ENCODE peak calls at places on chromosomes 16 and 17, in eight cellular contexts. R is ovary, N is prostate gland, B is IMR-90, L is right lobe of liver, S is stomach, A is uterus, M is GM12878. X is an unnamed sample. For H3K4me1, the result is how much of the 10 kb centered on the place peaks cover.

GRCh38 chr17:78883090-78883532 is 19.9 kb downstream of the CEP295NL start:
- DNase-seq in A (peak), N (no peak), R (peak), M (no peak), B (peak), S (peak), L (peak), X (peak)

GRCh38 chr16:9138731-9139501 is 47.5 kb downstream of the HAPSTR1 start:
- DNase-seq in B (peak), N (peak), L (peak), M (no peak), S (peak), A (peak), R (peak), X (peak)

GRCh38 chr16:12675852-12676251 is 127.8 kb downstream of the CPPED1 start:
- DNase-seq in B (peak), L (no peak), R (no peak), M (no peak), S (no peak), N (no peak), A (no peak), X (no peak)

GRCh38 chr16:20833081-20833480 is 26.8 kb downstream of the REXO5 start:
- DNase-seq in R (no peak), L (no peak), N (no peak), B (no peak), M (no peak), A (no peak), S (no peak), X (no peak)

GRCh38 chr16:86110726-86111125 is 211.8 kb downstream of the IRF8 start:
- DNase-seq in S (no peak), L (no peak), A (no peak), B (no peak), M (no peak), N (no peak), R (no peak), X (no peak)

GRCh38 chr16:11386054-11386680 is 40.9 kb downstream of the RMI2 start:
- DNase-seq in L (no peak), M (no peak), A (no peak), S (no peak), N (no peak), R (no peak), B (no peak), X (no peak)

GRCh38 chr16:86525696-86526095 is 15.4 kb downstream of the FOXF1 start:
- DNase-seq in L (no peak), B (no peak), A (no peak), R (peak), M (no peak), S (no peak), N (no peak), X (no peak)

GRCh38 chr17:562174-562573 is 152.5 kb downstream of the VPS53 start:
- DNase-seq in L (no peak), B (no peak), N (no peak), A (no peak), S (no peak), R (no peak), M (no peak), X (no peak)

GRCh38 chr16:56732366-56732765 is 2.4 kb downstream of the NUP93 start:
- DNase-seq in S (no peak), M (peak), N (no peak), B (no peak), R (no peak), A (no peak), L (no peak), X (no peak)

GRCh38 chr17:78986048-78986648 is 6.4 kb upstream of the LGALS3BP start:
- DNase-seq in A (no peak), S (peak), R (no peak), M (no peak), B (peak), N (no peak), L (no peak), X (peak)

GRCh38 chr16:26816266-26816665 is 250.5 kb upstream of the C16orf82 start:
- DNase-seq in S (no peak), R (no peak), L (no peak), B (no peak), A (no peak), M (no peak), N (no peak), X (no peak)

GRCh38 chr17:49730078-49730786 is 22.5 kb upstream of the SLC35B1 start:
- DNase-seq in S (peak), N (no peak), M (no peak), B (peak), A (peak), L (peak), R (peak), X (peak)

GRCh38 chr17:5919104-5919503 is 151.1 kb upstream of the WSCD1 start:
- DNase-seq in B (no peak), N (no peak), R (no peak), S (no peak), L (no peak), A (no peak), M (no peak), X (no peak)

GRCh38 chr16:85403693-85404092 is 209.4 kb upstream of the GSE1 start:
- DNase-seq in L (peak), M (no peak), R (peak), S (no peak), A (no peak), N (no peak), B (no peak), X (no peak)

GRCh38 chr16:56101480-56101879 is 89.8 kb upstream of the GNAO1 start:
- DNase-seq in S (no peak), R (no peak), L (no peak), N (no peak), B (no peak), M (no peak), A (no peak), X (no peak)

GRCh38 chr16:88274847-88275246 is 107.9 kb upstream of the ZNF469 start:
- DNase-seq in A (peak), R (peak), S (no peak), M (no peak), L (no peak), N (no peak), B (peak), X (no peak)

GRCh38 chr17:27778193-27778592 is 22.1 kb downstream of the NOS2 start:
- DNase-seq in B (peak), M (no peak), S (no peak), N (no peak), L (no peak), A (no peak), R (no peak), X (no peak)

GRCh38 chr16:55046513-55046912 is 115.8 kb downstream of the IRX5 start:
- DNase-seq in B (no peak), L (no peak), R (no peak), M (no peak), S (no peak), N (no peak), A (no peak), X (no peak)

GRCh38 chr17:74212913-74213791 is at the start of gene TTYH2:
- DNase-seq in R (peak), A (peak), M (no peak), S (peak), L (peak), N (peak), B (peak), X (peak)

GRCh38 chr16:19005561-19006445 is 22.1 kb downstream of the TMC7 start:
- DNase-seq in L (no peak), B (peak), A (no peak), M (no peak), R (no peak), N (no peak), S (peak), X (no peak)

GRCh38 chr16:3008749-3009088 is 4.0 kb upstream of the CLDN9 start:
- DNase-seq in A (no peak), M (no peak), B (no peak), S (no peak), R (no peak), L (no peak), N (no peak), X (no peak)

GRCh38 chr17:81075307-81075706 is 40.4 kb downstream of the BAIAP2 start:
- DNase-seq in L (no peak), N (no peak), B (no peak), S (no peak), M (no peak), A (no peak), R (no peak), X (no peak)

GRCh38 chr17:19368119-19368660 is 5.7 kb upstream of the B9D1 start:
- DNase-seq in M (no peak), B (peak), R (no peak), A (no peak), L (no peak), S (no peak), N (no peak), X (no peak)

GRCh38 chr17:77320046-77320445 is 179.3 kb downstream of the SEC14L1 start:
- DNase-seq in N (no peak), A (peak), L (peak), R (peak), M (no peak), B (peak), S (no peak), X (no peak)

GRCh38 chr16:68478526-68479249 is 30.4 kb upstream of the SMPD3 start:
- DNase-seq in S (no peak), A (no peak), L (peak), N (no peak), R (no peak), M (no peak), B (no peak), X (no peak)

GRCh38 chr16:75789237-75789636 is 62.9 kb upstream of the CPHXL start:
- DNase-seq in B (peak), A (no peak), L (no peak), S (no peak), M (no peak), N (peak), R (no peak), X (no peak)

GRCh38 chr17:81039854-81040758 is 5.2 kb downstream of the BAIAP2 start:
- DNase-seq in R (peak), B (peak), S (no peak), M (no peak), N (no peak), L (no peak), A (peak), X (no peak)

GRCh38 chr16:52405441-52405840 is 141.5 kb downstream of the TOX3 start:
- DNase-seq in A (no peak), L (no peak), S (no peak), B (no peak), N (no peak), M (no peak), R (no peak), X (no peak)

GRCh38 chr16:4408323-4408690 is 8.1 kb downstream of the CORO7 start:
- DNase-seq in A (no peak), L (no peak), N (no peak), B (no peak), S (no peak), M (no peak), R (no peak), X (no peak)

GRCh38 chr16:14249291-14250032 is 178.3 kb downstream of the MRTFB start:
- DNase-seq in A (peak), R (peak), S (peak), N (no peak), L (no peak), B (peak), M (peak), X (peak)

GRCh38 chr17:64095144-64095882 is 34.6 kb downstream of the ERN1 start:
- DNase-seq in M (no peak), R (no peak), A (no peak), B (no peak), L (no peak), S (peak), N (no peak), X (no peak)

GRCh38 chr16:51950118-51950517 is 596.8 kb downstream of the TOX3 start:
- DNase-seq in N (no peak), B (no peak), A (no peak), R (no peak), S (no peak), M (no peak), L (no peak), X (no peak)

GRCh38 chr17:28842282-28843012 is at the start of gene FAM222B:
- DNase-seq in L (peak), S (peak), N (peak), R (peak), A (peak), B (peak), M (peak), X (peak)

GRCh38 chr16:70553175-70553574 is 29.6 kb downstream of the SF3B3 start:
- DNase-seq in N (no peak), M (no peak), A (no peak), B (peak), R (no peak), S (no peak), L (no peak), X (no peak)

GRCh38 chr17:29136998-29137730 is 43.0 kb downstream of the MYO18A start:
- DNase-seq in A (no peak), L (no peak), S (no peak), M (no peak), N (no peak), R (no peak), B (peak), X (no peak)

GRCh38 chr17:4583796-4584124 is 569 bp upstream of the SMTNL2 start:
- DNase-seq in L (no peak), M (no peak), S (no peak), A (no peak), B (no peak), R (no peak), N (no peak), X (no peak)

GRCh38 chr16:2610781-2611498 is 71.4 kb upstream of the KCTD5 start:
- DNase-seq in N (no peak), L (no peak), M (no peak), S (no peak), A (no peak), B (no peak), R (peak), X (no peak)

GRCh38 chr17:63474174-63474913 is 2.5 kb upstream of the ACE start:
- DNase-seq in M (no peak), B (no peak), S (peak), L (no peak), N (peak), R (peak), A (no peak), X (peak)

GRCh38 chr16:81712681-81713080 is 66.4 kb upstream of the PLCG2 start:
- DNase-seq in S (no peak), B (no peak), L (no peak), M (no peak), N (no peak), A (no peak), R (no peak), X (no peak)

GRCh38 chr16:83715217-83715920 is 92.4 kb upstream of the HSBP1 start:
- DNase-seq in N (peak), A (no peak), S (peak), B (no peak), L (no peak), M (no peak), R (no peak), X (no peak)

GRCh38 chr17:58315750-58316149 is 12.8 kb downstream of the TSPOAP1 start:
- DNase-seq in M (no peak), R (no peak), A (no peak), N (no peak), L (no peak), S (peak), B (no peak), X (no peak)
- TF ChIP-seq POLR2A in M (no peak), R (no peak), A (no peak), N (no peak), L (no peak), S (no peak), B (no peak), X (no peak)

GRCh38 chr17:41814195-41814594 is 1.4 kb downstream of the FKBP10 start:
- DNase-seq in A (no peak), S (no peak), L (no peak), N (no peak), B (peak), M (no peak), R (no peak), X (no peak)
- H3K4me3 ChIP-seq in A (no peak), S (no peak), L (no peak), N (no peak), B (peak), M (no peak), R (no peak), X (no peak)

GRCh38 chr17:17116406-17116805 is 74.1 kb downstream of the MPRIP start:
- DNase-seq in M (no peak), A (no peak), N (no peak), L (no peak), B (no peak), R (no peak), S (no peak), X (no peak)

GRCh38 chr17:17119533-17119932 is 77.3 kb downstream of the MPRIP start:
- DNase-seq in A (no peak), L (no peak), S (peak), N (no peak), B (peak), R (no peak), M (peak), X (peak)

GRCh38 chr17:17118399-17118798 is 76.1 kb downstream of the MPRIP start:
- DNase-seq in M (no peak), R (no peak), N (no peak), L (no peak), B (no peak), S (no peak), A (no peak), X (no peak)

GRCh38 chr17:17119106-17119505 is 76.8 kb downstream of the MPRIP start:
- DNase-seq in M (no peak), L (peak), S (peak), R (no peak), N (no peak), B (no peak), A (no peak), X (peak)

DNA sequence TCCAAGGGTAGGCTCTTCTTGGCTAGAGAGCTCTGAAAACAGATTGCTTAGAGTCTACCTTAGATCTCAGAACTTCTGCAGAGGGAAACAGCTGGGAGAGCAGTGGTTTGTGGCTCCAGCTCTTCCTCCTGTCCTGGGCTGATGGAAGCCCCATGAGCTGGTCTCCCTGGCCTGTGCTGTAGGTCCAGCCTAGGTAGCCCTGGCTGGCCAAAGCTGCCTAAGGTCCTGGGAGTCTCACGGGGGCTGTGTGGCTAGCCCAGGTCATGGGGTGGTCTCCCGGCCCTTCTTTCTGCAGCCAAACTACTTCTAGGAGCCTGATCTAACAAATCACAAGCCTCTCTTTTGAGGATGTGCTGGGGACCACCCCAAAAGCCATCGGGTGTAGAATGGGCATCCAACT is 75.7 kb downstream of the MPRIP start:
- DNase-seq in N (no peak), A (no peak), L (no peak), R (no peak), B (no peak), S (no peak), M (no peak), X (no peak)
- H3K4me1 ChIP-seq in N (under half), A (under half), L (under half), R (half or more), B (under half), S (half or more), M (under half), X (under half)

DNA sequence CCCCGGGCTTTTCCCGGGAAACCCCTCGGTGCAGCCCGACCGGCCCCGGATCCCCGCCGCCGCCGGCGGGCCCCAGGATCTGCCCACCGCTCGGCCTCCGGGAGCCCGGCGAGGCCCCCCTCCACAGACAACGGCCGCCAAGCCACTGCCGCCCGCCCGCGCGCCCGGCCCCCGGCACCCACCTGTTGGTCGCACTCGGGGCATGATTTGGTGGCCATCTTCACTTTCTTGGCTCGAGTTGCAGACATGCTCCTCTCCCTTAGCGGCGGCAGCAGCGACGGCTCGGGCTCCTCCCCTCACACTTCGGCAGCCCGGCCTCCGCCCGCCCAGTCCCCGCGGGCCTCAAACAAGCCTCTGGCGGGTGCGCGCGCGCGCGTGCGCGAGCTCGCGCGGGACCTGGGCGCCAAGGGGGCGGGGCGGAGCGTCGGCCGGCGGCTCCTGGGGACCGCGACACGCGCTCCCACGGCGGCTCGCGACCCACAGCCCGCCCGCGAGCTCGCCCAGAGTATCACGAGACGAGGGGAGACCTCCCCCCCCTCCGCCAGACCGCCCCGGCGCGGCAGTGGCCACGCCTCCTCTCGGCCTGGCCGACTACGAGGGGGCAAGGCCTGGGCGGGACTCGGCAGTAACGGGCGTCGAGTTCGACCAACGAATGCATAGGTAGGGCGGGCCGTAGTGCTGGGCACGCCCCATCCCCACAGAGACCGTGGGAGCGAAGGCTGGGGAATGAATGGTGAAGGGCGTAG is at the start of gene C16orf87:
- DNase-seq in R (peak), L (peak), N (peak), B (peak), S (peak), M (peak), A (peak), X (peak)
- TF ChIP-seq POLR2A in R (peak), L (peak), N (peak), B (peak), S (no peak), M (peak), A (peak), X (peak)

GRCh38 chr17:44360144-44360533 is 3.5 kb downstream of the FAM171A2 start:
- DNase-seq in M (no peak), S (no peak), B (no peak), L (no peak), N (no peak), R (no peak), A (no peak), X (no peak)

GRCh38 chr17:44359458-44360143 is 4.1 kb downstream of the FAM171A2 start:
- DNase-seq in S (no peak), A (no peak), L (no peak), B (no peak), N (no peak), M (no peak), R (peak), X (no peak)

GRCh38 chr17:44361292-44362055 is 2.2 kb downstream of the FAM171A2 start:
- DNase-seq in A (peak), N (no peak), L (no peak), R (no peak), B (no peak), M (no peak), S (no peak), X (no peak)

GRCh38 chr17:44362056-44362355 is 1.6 kb downstream of the FAM171A2 start:
- DNase-seq in M (no peak), L (no peak), B (no peak), N (no peak), A (peak), R (peak), S (no peak), X (no peak)

DNA sequence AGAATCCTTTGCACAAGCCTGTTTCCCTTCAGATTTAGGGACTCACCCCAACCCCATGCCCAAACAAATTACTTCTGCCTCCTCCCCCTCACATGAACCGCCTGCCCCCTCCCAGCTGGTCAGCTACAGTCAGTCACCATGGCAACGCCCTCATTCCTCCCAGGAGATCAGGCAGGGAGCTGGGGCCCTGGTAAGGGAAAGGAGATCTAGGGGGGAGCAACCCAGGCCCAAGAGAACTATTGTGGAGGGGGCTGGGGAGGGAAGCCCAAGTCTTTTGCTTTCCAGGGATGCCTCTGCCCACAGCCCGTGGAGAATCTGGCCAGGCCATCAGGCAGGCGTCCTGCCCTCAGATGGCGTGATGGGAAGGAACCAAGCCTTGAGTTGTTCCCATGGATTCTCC is 2.8 kb downstream of the FAM171A2 start:
- DNase-seq in N (no peak), M (no peak), B (peak), A (peak), L (no peak), R (peak), S (no peak), X (no peak)
- H3K4me3 ChIP-seq in N (no peak), M (no peak), B (no peak), A (no peak), L (no peak), R (no peak), S (no peak), X (no peak)